ENCODE peak calls at places on chromosomes 7 and 10, in eight cellular contexts. Y is HCEC 1CT; N is activated T-cell treated with anti-CD3 and anti-CD28 coated beads, Interleukin-2, amount 50 U/mL, for 4 hours; Z is C1 segment of cervical spinal cord; J is kidney glomerular epithelial cell; G is HAP-1; C is neural crest cell; X is CD4-positive, alpha-beta T cell. O is an unnamed sample.

GRCh38 chr10:6578221-6579192 is 1.6 kb downstream of the PRKCQ start:
- DNase-seq in Y (no peak), N (no peak), Z (no peak), J (no peak), G (peak), C (no peak), X (no peak), O (no peak)

GRCh38 chr10:44684641-44685040 is 226.5 kb upstream of the TMEM72 start:
- DNase-seq in Y (no peak), N (no peak), Z (no peak), J (no peak), G (no peak), C (no peak), X (no peak), O (no peak)

GRCh38 chr10:129880191-129880590 is 83.9 kb downstream of the EBF3 start:
- DNase-seq in Y (no peak), N (no peak), Z (no peak), J (no peak), G (no peak), C (no peak), X (no peak), O (no peak)

GRCh38 chr7:29363636-29364425 is 169.3 kb downstream of the CHN2 start:
- DNase-seq in Y (no peak), N (no peak), Z (no peak), J (no peak), G (no peak), C (no peak), X (no peak), O (no peak)

GRCh38 chr10:91652364-91652763 is 19.5 kb upstream of the PPP1R3C start:
- DNase-seq in Y (peak), N (no peak), Z (no peak), J (peak), G (no peak), C (no peak), X (no peak), O (no peak)

GRCh38 chr7:47666164-47666862 is 84.4 kb upstream of the TNS3 start:
- DNase-seq in Y (peak), N (no peak), Z (no peak), J (peak), G (no peak), C (no peak), X (no peak), O (no peak)

GRCh38 chr10:15433850-15434537 is 62.9 kb upstream of the FAM171A1 start:
- DNase-seq in Y (peak), N (peak), Z (no peak), J (peak), G (peak), C (peak), X (no peak), O (no peak)

GRCh38 chr10:132724436-132724835 is 61.5 kb downstream of the NKX6-2 start:
- DNase-seq in Y (no peak), N (no peak), Z (no peak), J (no peak), G (no peak), C (no peak), X (no peak), O (no peak)

GRCh38 chr10:111233439-111233838 is 156.6 kb downstream of the ADRA2A start:
- DNase-seq in Y (no peak), N (no peak), Z (no peak), J (no peak), G (no peak), C (no peak), X (no peak), O (no peak)

GRCh38 chr7:114100810-114101209 is 182.0 kb upstream of the PPP1R3A start:
- DNase-seq in Y (no peak), N (no peak), Z (no peak), J (no peak), G (no peak), C (no peak), X (no peak), O (no peak)

GRCh38 chr10:86594535-86594934 is 59.8 kb upstream of the OPN4 start:
- DNase-seq in Y (peak), N (no peak), Z (no peak), J (no peak), G (no peak), C (no peak), X (no peak), O (peak)

GRCh38 chr7:157507987-157508386 is 171.2 kb downstream of the DNAJB6 start:
- DNase-seq in Y (no peak), N (no peak), Z (no peak), J (no peak), G (no peak), C (no peak), X (no peak), O (no peak)

GRCh38 chr7:45035909-45036308 is 35.9 kb downstream of the CCM2 start:
- DNase-seq in Y (no peak), N (no peak), Z (no peak), J (no peak), G (no peak), C (no peak), X (no peak), O (no peak)

GRCh38 chr7:117401293-117402002 is 25.8 kb downstream of the ASZ1 start:
- DNase-seq in Y (no peak), N (no peak), Z (no peak), J (no peak), G (no peak), C (no peak), X (no peak), O (no peak)

GRCh38 chr10:122490786-122491680 is 29.7 kb downstream of the HTRA1 start:
- DNase-seq in Y (no peak), N (no peak), Z (no peak), J (peak), G (no peak), C (no peak), X (peak), O (no peak)

GRCh38 chr7:74207586-74207985 is 2.2 kb upstream of the LAT2 start:
- DNase-seq in Y (no peak), N (no peak), Z (no peak), J (no peak), G (no peak), C (no peak), X (no peak), O (no peak)

GRCh38 chr10:80070068-80070467 is 8.4 kb upstream of the TMEM254 start:
- DNase-seq in Y (no peak), N (no peak), Z (peak), J (no peak), G (no peak), C (no peak), X (no peak), O (no peak)

GRCh38 chr10:101837753-101838152 is 5.8 kb downstream of the KCNIP2 start:
- DNase-seq in Y (no peak), N (no peak), Z (no peak), J (no peak), G (no peak), C (no peak), X (no peak), O (no peak)

GRCh38 chr10:58844680-58845079 is 331.8 kb upstream of the PHYHIPL start:
- DNase-seq in Y (no peak), N (no peak), Z (no peak), J (no peak), G (no peak), C (no peak), X (no peak), O (no peak)

GRCh38 chr10:82981137-82981723 is 1106.2 kb downstream of the NRG3 start:
- DNase-seq in Y (no peak), N (no peak), Z (no peak), J (peak), G (no peak), C (no peak), X (no peak), O (no peak)

GRCh38 chr10:99329238-99329890 is at the start of gene CNNM1:
- DNase-seq in Y (peak), N (no peak), Z (peak), J (peak), G (peak), C (peak), X (no peak), O (peak)